ENCODE peak calls at places on chromosomes 1 and 21, in seven cellular contexts. S is fibroblast of villous mesenchyme; P is anterior cingulate cortex; U is HL-60; Q is activated effector memory CD4-positive, alpha-beta T cell treated with anti-CD3 and anti-CD28 coated beads, Interleukin-2, amount 50 U/mL, for 16 hours; A is hippocampal formation; N is NCI-H2029. V is an unnamed sample.

GRCh38 chr1:72009756-72010441 is 272.4 kb downstream of the NEGR1 start:
- DNase-seq in S (no peak), P (no peak), U (no peak), Q (no peak), A (no peak), N (no peak), V (no peak)

GRCh38 chr1:14866841-14867626 is 268.5 kb downstream of the KAZN start:
- DNase-seq in S (no peak), P (no peak), U (no peak), Q (no peak), A (no peak), N (no peak), V (no peak)

GRCh38 chr1:64171797-64172281 is 31.6 kb upstream of the UBE2U start:
- DNase-seq in S (peak), P (no peak), U (peak), Q (no peak), A (no peak), N (peak), V (no peak)

GRCh38 chr1:183569141-183569540 is 21.1 kb downstream of the NCF2 start:
- DNase-seq in S (no peak), P (no peak), U (no peak), Q (no peak), A (no peak), N (no peak), V (no peak)

GRCh38 chr21:16113052-16113715 is 383.4 kb downstream of the USP25 start:
- DNase-seq in S (peak), P (no peak), U (no peak), Q (no peak), A (no peak), N (no peak), V (no peak)

GRCh38 chr1:38015978-38016640 is 3.6 kb downstream of the UTP11 start:
- DNase-seq in S (peak), P (no peak), U (no peak), Q (peak), A (no peak), N (no peak), V (no peak)

GRCh38 chr1:37107153-37107552 is 72.8 kb upstream of the GRIK3 start:
- DNase-seq in S (no peak), P (no peak), U (no peak), Q (no peak), A (no peak), N (no peak), V (no peak)

GRCh38 chr1:224433671-224434446 is 738 bp downstream of the WDR26 start:
- DNase-seq in S (peak), P (no peak), U (peak), Q (peak), A (peak), N (no peak), V (no peak)

GRCh38 chr21:46118871-46119564 is 21.1 kb downstream of the COL6A2 start:
- DNase-seq in S (no peak), P (no peak), U (no peak), Q (peak), A (no peak), N (no peak), V (no peak)

GRCh38 chr1:167043752-167044488 is 46.3 kb downstream of the GPA33 start:
- DNase-seq in S (peak), P (peak), U (peak), Q (peak), A (peak), N (peak), V (no peak)

GRCh38 chr1:170893655-170894297 is 41.6 kb upstream of the MROH9 start:
- DNase-seq in S (no peak), P (no peak), U (no peak), Q (no peak), A (no peak), N (no peak), V (no peak)

GRCh38 chr1:208251015-208251414 is 6.8 kb upstream of the PLXNA2 start:
- DNase-seq in S (no peak), P (no peak), U (no peak), Q (no peak), A (no peak), N (no peak), V (no peak)

GRCh38 chr21:23401278-23401677 is 2206.0 kb downstream of the MRPL39 start:
- DNase-seq in S (no peak), P (no peak), U (no peak), Q (no peak), A (no peak), N (no peak), V (no peak)

GRCh38 chr1:176341656-176342055 is 121.3 kb upstream of the PAPPA2 start:
- DNase-seq in S (no peak), P (no peak), U (no peak), Q (no peak), A (no peak), N (no peak), V (no peak)

GRCh38 chr21:31343680-31344480 is at the start of gene TIAM1:
- DNase-seq in S (peak), P (no peak), U (no peak), Q (peak), A (peak), N (no peak), V (peak)

GRCh38 chr1:208455821-208456220 is 211.6 kb upstream of the PLXNA2 start:
- DNase-seq in S (no peak), P (no peak), U (no peak), Q (no peak), A (no peak), N (no peak), V (no peak)

GRCh38 chr1:205423248-205423647 is 1.4 kb upstream of the LEMD1 start:
- DNase-seq in S (no peak), P (no peak), U (no peak), Q (no peak), A (no peak), N (peak), V (no peak)

GRCh38 chr1:93672069-93672468 is 9.6 kb downstream of the BCAR3 start:
- DNase-seq in S (peak), P (no peak), U (no peak), Q (no peak), A (no peak), N (no peak), V (no peak)

GRCh38 chr1:40662864-40663263 is 2.6 kb downstream of the RIMS3 start:
- DNase-seq in S (no peak), P (no peak), U (no peak), Q (no peak), A (no peak), N (no peak), V (no peak)

GRCh38 chr1:239718997-239719628 is 332.7 kb downstream of the CHRM3 start:
- DNase-seq in S (no peak), P (no peak), U (peak), Q (no peak), A (no peak), N (no peak), V (no peak)

GRCh38 chr1:156308078-156308477 is 9.0 kb upstream of the VHLL start:
- DNase-seq in S (peak), P (no peak), U (no peak), Q (no peak), A (no peak), N (no peak), V (no peak)

GRCh38 chr1:219731771-219732170 is 118.9 kb upstream of the ZC3H11B start:
- DNase-seq in S (no peak), P (no peak), U (no peak), Q (no peak), A (no peak), N (no peak), V (no peak)

GRCh38 chr1:29243863-29244185 is 7.5 kb downstream of the PTPRU start:
- DNase-seq in S (peak), P (no peak), U (no peak), Q (no peak), A (no peak), N (no peak), V (no peak)

GRCh38 chr1:214660900-214661299 is 57.9 kb downstream of the CENPF start:
- DNase-seq in S (peak), P (peak), U (no peak), Q (no peak), A (peak), N (no peak), V (no peak)